ENCODE peak calls at places on chromosomes 4 and X, in four cellular contexts. One of them, this sample, is unnamed.

GRCh38 chrX:1535241-1536041 is 1.5 kb downstream of the P2RY8 start:
- DNase-seq in neural crest cell: no peak
- DNase-seq in MM.1S: peak; percentile 50
- DNase-seq in prostate gland: no peak
- DNase-seq in this sample: no peak

GRCh38 chrX:19272452-19272851 is 71.3 kb upstream of the PDHA1 start:
- DNase-seq in MM.1S: peak; percentile 19
- DNase-seq in neural crest cell: no peak
- DNase-seq in prostate gland: no peak
- DNase-seq in this sample: no peak

GRCh38 chrX:8126092-8126491 is 45.0 kb downstream of the VCX2 start:
- DNase-seq in prostate gland: no peak
- DNase-seq in MM.1S: no peak
- DNase-seq in neural crest cell: no peak
- DNase-seq in this sample: no peak

GRCh38 chr4:114180481-114180880 is 201.0 kb upstream of the ARSJ start:
- DNase-seq in MM.1S: no peak
- DNase-seq in prostate gland: peak; percentile 16
- DNase-seq in neural crest cell: peak; percentile 35
- DNase-seq in this sample: peak; percentile 75

GRCh38 chr4:24686866-24687672 is 102.7 kb upstream of the DHX15 start:
- DNase-seq in MM.1S: no peak
- DNase-seq in neural crest cell: peak; percentile 37
- DNase-seq in prostate gland: no peak
- DNase-seq in this sample: no peak

GRCh38 chr4:110808371-110808878 is 185.5 kb upstream of the PITX2 start:
- DNase-seq in prostate gland: no peak
- DNase-seq in neural crest cell: no peak
- DNase-seq in MM.1S: no peak
- DNase-seq in this sample: peak; percentile 72

GRCh38 chrX:48514126-48514806 is 5.5 kb downstream of the PORCN start:
- DNase-seq in prostate gland: no peak
- DNase-seq in MM.1S: no peak
- DNase-seq in neural crest cell: no peak
- DNase-seq in this sample: no peak

GRCh38 chrX:10636337-10636736 is 16.0 kb upstream of the MID1 start:
- DNase-seq in prostate gland: no peak
- DNase-seq in MM.1S: no peak
- DNase-seq in neural crest cell: no peak
- DNase-seq in this sample: peak; percentile 33

GRCh38 chrX:155329293-155329692 is 5.1 kb downstream of the CLIC2 start:
- DNase-seq in neural crest cell: no peak
- DNase-seq in prostate gland: no peak
- DNase-seq in MM.1S: no peak
- DNase-seq in this sample: no peak

GRCh38 chrX:22165732-22166457 is 106.8 kb upstream of the CBLL2 start:
- DNase-seq in MM.1S: no peak
- DNase-seq in prostate gland: no peak
- DNase-seq in neural crest cell: no peak
- DNase-seq in this sample: peak; percentile 1

GRCh38 chr4:815464-816146 is 10.3 kb downstream of the CPLX1 start:
- DNase-seq in MM.1S: no peak
- DNase-seq in prostate gland: no peak
- DNase-seq in neural crest cell: no peak
- DNase-seq in this sample: no peak

GRCh38 chr4:165301833-165302232 is 25.6 kb upstream of the MSMO1 start:
- DNase-seq in prostate gland: no peak
- DNase-seq in neural crest cell: no peak
- DNase-seq in MM.1S: peak; percentile 48
- DNase-seq in this sample: no peak

DNA sequence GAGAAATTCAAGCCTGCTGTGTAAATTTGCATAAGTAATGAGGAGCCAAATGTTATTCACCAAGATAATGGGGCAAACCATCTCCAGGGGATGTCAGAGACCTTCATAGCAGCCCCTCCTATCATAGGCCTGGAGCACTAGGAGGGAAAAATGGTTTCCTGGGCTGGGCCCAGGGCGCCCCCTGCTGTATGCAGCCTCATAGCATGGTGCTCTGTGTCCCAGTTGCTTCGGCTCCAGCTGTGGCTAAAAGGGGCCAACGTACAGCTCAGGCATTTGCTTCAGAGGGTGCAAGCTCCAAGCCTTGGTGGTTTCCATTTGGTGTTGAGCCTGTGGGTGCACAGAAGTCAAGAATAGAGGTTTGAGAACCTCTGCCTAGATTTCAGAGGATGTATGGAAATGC is 859.3 kb downstream of the RPA4 start:
- DNase-seq in MM.1S: no peak
- DNase-seq in neural crest cell: no peak
- DNase-seq in prostate gland: no peak
- DNase-seq in this sample: no peak
- TF ChIP-seq CTCF in MM.1S: no peak
- TF ChIP-seq CTCF in neural crest cell: peak; percentile 13
- TF ChIP-seq CTCF in prostate gland: no peak
- TF ChIP-seq CTCF in this sample: peak; percentile 14

GRCh38 chrX:117120700-117121099 is 657.9 kb upstream of the CT83 start:
- DNase-seq in prostate gland: no peak
- DNase-seq in MM.1S: no peak
- DNase-seq in neural crest cell: no peak
- DNase-seq in this sample: no peak
- TF ChIP-seq CTCF in prostate gland: no peak
- TF ChIP-seq CTCF in MM.1S: no peak
- TF ChIP-seq CTCF in neural crest cell: no peak
- TF ChIP-seq CTCF in this sample: no peak

DNA sequence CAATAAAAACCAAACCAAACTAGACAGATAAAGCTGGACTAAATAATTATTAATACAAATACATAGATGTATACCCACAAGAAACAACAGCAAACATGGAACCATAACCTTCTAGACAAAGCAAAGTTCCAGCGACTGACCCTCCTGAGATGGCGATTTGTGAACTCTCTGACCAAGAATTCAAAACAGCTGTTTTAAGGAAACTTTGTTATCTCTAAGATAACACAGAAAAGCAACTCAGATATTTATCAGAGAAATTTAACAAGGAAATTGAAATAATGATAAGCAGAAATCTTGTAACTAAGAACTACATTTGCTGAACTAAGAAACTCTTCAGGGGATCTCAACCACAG is 23.4 kb upstream of the MTHFD2L start:
- DNase-seq in MM.1S: no peak
- DNase-seq in neural crest cell: no peak
- DNase-seq in prostate gland: no peak
- DNase-seq in this sample: no peak
- TF ChIP-seq CTCF in MM.1S: no peak
- TF ChIP-seq CTCF in neural crest cell: no peak
- TF ChIP-seq CTCF in prostate gland: no peak
- TF ChIP-seq CTCF in this sample: peak; percentile 59

GRCh38 chrX:17328837-17329236 is 46.2 kb upstream of the NHS start:
- DNase-seq in prostate gland: no peak
- DNase-seq in neural crest cell: no peak
- DNase-seq in MM.1S: no peak
- DNase-seq in this sample: no peak

GRCh38 chrX:17323397-17323796 is 51.6 kb upstream of the NHS start:
- DNase-seq in neural crest cell: no peak
- DNase-seq in MM.1S: no peak
- DNase-seq in prostate gland: no peak
- DNase-seq in this sample: no peak
- TF ChIP-seq CTCF in neural crest cell: no peak
- TF ChIP-seq CTCF in MM.1S: no peak
- TF ChIP-seq CTCF in prostate gland: no peak
- TF ChIP-seq CTCF in this sample: no peak

GRCh38 chr4:21514022-21514421 is 434.6 kb downstream of the KCNIP4 start:
- DNase-seq in MM.1S: no peak
- DNase-seq in neural crest cell: no peak
- DNase-seq in prostate gland: no peak
- DNase-seq in this sample: no peak

GRCh38 chr4:21507439-21507838 is 441.1 kb downstream of the KCNIP4 start:
- DNase-seq in MM.1S: peak; percentile 30
- DNase-seq in neural crest cell: no peak
- DNase-seq in prostate gland: no peak
- DNase-seq in this sample: peak; percentile 50

GRCh38 chr4:21517460-21517859 is 431.1 kb downstream of the KCNIP4 start:
- DNase-seq in prostate gland: no peak
- DNase-seq in MM.1S: no peak
- DNase-seq in neural crest cell: no peak
- DNase-seq in this sample: no peak

GRCh38 chr4:21512351-21512750 is 436.2 kb downstream of the KCNIP4 start:
- DNase-seq in prostate gland: peak; percentile 4
- DNase-seq in MM.1S: peak; percentile 56
- DNase-seq in neural crest cell: peak; percentile 3
- DNase-seq in this sample: peak; percentile 30
- TF ChIP-seq CTCF in prostate gland: peak; percentile 43
- TF ChIP-seq CTCF in MM.1S: peak; percentile 40
- TF ChIP-seq CTCF in neural crest cell: peak; percentile 73
- TF ChIP-seq CTCF in this sample: peak; percentile 72

GRCh38 chr4:125313989-125314602 is 659 bp upstream of the FAT4 start:
- DNase-seq in neural crest cell: no peak
- DNase-seq in MM.1S: no peak
- DNase-seq in prostate gland: no peak
- DNase-seq in this sample: no peak

GRCh38 chr4:125316391-125316780 is 1.6 kb downstream of the FAT4 start:
- DNase-seq in prostate gland: peak; percentile 8
- DNase-seq in neural crest cell: no peak
- DNase-seq in MM.1S: no peak
- DNase-seq in this sample: peak; percentile 20

GRCh38 chr4:125315571-125316390 is 1.0 kb downstream of the FAT4 start:
- DNase-seq in prostate gland: peak; percentile 12
- DNase-seq in neural crest cell: peak; percentile 50
- DNase-seq in MM.1S: peak; percentile 28
- DNase-seq in this sample: peak; percentile 23

GRCh38 chr4:125313497-125313896 is 1.3 kb upstream of the FAT4 start:
- DNase-seq in prostate gland: peak; percentile 45
- DNase-seq in neural crest cell: peak; percentile 57
- DNase-seq in MM.1S: peak; percentile 80
- DNase-seq in this sample: peak; percentile 90

DNA sequence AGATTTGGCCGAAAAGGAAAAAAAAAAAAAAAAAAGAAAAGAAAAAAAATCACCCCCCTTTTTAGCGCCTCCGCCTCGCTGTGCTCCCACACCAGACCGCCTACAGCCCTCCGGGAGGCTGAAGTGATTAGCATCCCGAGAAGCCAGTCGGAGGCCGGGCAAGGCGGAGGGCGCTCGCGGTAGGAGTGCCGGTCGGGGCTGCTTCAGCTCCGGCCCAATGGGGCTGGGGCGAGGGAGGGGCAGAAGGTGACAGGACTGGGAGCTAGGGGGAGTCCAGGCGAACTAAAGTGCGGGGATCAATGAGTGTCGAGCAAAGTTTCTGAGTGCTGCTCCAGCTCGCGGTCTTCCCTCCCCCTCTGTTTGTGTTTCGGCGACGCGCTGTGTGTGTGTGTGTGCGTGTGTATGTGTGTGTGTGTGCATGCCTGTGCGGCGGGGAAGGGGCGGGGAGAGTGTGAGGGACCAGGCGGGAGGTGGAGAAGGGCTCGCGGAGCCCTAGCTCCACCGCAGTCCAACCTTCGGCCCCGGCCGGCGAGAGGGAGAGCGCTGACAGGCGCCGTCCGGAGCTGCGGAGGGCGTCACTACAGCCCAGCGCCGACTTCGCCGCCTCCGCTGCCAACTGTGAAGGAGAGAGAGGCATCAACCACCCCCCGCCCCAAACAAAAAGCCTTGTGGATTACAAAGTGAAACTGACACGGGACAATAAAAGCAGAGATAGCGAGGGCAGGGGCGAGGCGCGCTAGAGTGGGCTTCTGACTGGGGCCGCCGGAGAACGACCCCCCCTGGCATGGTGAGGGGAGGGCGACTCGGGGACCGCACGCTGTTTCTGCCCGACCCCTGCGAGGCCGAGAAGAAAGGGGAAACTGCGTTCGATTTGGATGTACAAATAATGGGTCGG is at the start of gene FAT4:
- DNase-seq in MM.1S: peak; percentile 94
- DNase-seq in neural crest cell: peak; percentile 81
- DNase-seq in prostate gland: peak; percentile 87
- DNase-seq in this sample: peak; percentile 99
- TF ChIP-seq CTCF in MM.1S: no peak
- TF ChIP-seq CTCF in neural crest cell: no peak
- TF ChIP-seq CTCF in prostate gland: peak; percentile 34
- TF ChIP-seq CTCF in this sample: peak; percentile 60

DNA sequence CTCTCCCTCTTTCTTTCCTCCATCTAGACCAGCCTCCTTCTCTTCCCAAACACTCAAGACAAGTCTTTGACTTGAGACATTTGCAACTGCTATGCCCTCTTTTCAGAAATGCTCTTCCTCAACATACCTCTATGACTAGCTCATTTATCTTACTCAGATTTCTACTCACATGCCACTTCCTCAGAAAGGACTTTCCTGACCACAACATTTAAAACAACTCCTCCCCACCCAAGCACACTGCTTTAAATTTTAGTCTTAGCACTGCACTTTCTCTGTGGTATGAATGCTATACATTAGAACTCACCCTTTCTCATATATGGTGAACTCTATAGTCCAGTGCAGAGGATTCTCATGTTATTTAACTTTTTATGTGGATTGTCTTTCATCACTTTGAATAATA is 28.4 kb upstream of the SULT1E1 start:
- DNase-seq in MM.1S: peak; percentile 11
- DNase-seq in prostate gland: no peak
- DNase-seq in neural crest cell: no peak
- DNase-seq in this sample: no peak
- TF ChIP-seq CTCF in MM.1S: no peak
- TF ChIP-seq CTCF in prostate gland: no peak
- TF ChIP-seq CTCF in neural crest cell: no peak
- TF ChIP-seq CTCF in this sample: no peak

GRCh38 chrX:44203791-44204190 is 139.7 kb downstream of the EFHC2 start:
- DNase-seq in MM.1S: no peak
- DNase-seq in prostate gland: no peak
- DNase-seq in neural crest cell: no peak
- DNase-seq in this sample: no peak
- TF ChIP-seq CTCF in MM.1S: no peak
- TF ChIP-seq CTCF in prostate gland: no peak
- TF ChIP-seq CTCF in neural crest cell: no peak
- TF ChIP-seq CTCF in this sample: no peak

DNA sequence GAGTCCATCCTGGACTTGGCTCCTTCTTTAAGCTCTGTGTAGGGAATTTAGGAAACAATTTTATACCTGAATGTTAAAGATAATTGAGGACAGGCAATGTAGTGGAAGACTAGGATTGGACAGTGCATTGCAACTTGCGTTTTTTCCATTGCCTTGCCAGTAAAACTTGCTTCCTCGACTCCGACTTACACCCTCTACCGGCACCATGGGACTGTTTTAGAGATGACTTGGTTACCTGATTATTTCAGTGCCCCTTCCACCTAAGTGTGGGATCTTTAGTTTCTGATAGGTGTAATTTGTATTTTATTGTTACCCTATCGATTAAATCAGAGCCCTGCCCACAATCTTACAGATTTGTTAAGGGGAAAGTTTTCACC is 1.2 kb downstream of the PRPS1 start:
- DNase-seq in prostate gland: peak; percentile 7
- DNase-seq in MM.1S: peak; percentile 11
- DNase-seq in neural crest cell: no peak
- DNase-seq in this sample: no peak
- TF ChIP-seq CTCF in prostate gland: no peak
- TF ChIP-seq CTCF in MM.1S: peak; percentile 22
- TF ChIP-seq CTCF in neural crest cell: peak; percentile 40
- TF ChIP-seq CTCF in this sample: peak; percentile 30

This sample was measured in HFFc6.